ENCODE peak calls at places on chromosomes 16 and 17, in five cellular contexts. H, N, P, Q and S are unnamed samples. For H3K4me1 and H3K27me3, the result is how much of the 10 kb centered on the place peaks cover.

GRCh38 chr17:49015924-49016774 is 19.0 kb downstream of the IGF2BP1 start:
- DNase-seq in H (no peak), N (peak), P (peak), Q (no peak), S (no peak)

GRCh38 chr17:46948544-46948943 is 25.6 kb downstream of the GOSR2 start:
- DNase-seq in H (no peak), N (no peak), P (no peak), Q (no peak), S (no peak)

GRCh38 chr16:30053376-30054015 is 12.1 kb upstream of the ALDOA start:
- DNase-seq in H (no peak), N (no peak), P (no peak), Q (no peak), S (no peak)

GRCh38 chr17:79844869-79845600 is 5.8 kb upstream of the CBX4 start:
- DNase-seq in H (peak), N (no peak), P (peak), Q (peak), S (no peak)

GRCh38 chr17:47873200-47874090 is 22.5 kb upstream of the SP6 start:
- DNase-seq in H (no peak), N (no peak), P (no peak), Q (no peak), S (no peak)

GRCh38 chr17:80946449-80946848 is 45.2 kb upstream of the CHMP6 start:
- DNase-seq in H (no peak), N (no peak), P (no peak), Q (no peak), S (no peak)

GRCh38 chr16:85390511-85391174 is 222.5 kb upstream of the GSE1 start:
- DNase-seq in H (peak), N (peak), P (no peak), Q (peak), S (no peak)

GRCh38 chr16:53680756-53681155 is 22.9 kb downstream of the RPGRIP1L start:
- DNase-seq in H (no peak), N (no peak), P (no peak), Q (no peak), S (no peak)

GRCh38 chr16:48082516-48082915 is 73.3 kb downstream of the ABCC12 start:
- DNase-seq in H (no peak), N (peak), P (no peak), Q (no peak), S (no peak)

GRCh38 chr17:34154916-34155730 is 100.0 kb upstream of the CCL2 start:
- DNase-seq in H (no peak), N (no peak), P (peak), Q (no peak), S (no peak)

GRCh38 chr17:78305801-78306200 is 54.1 kb downstream of the SOCS3 start:
- DNase-seq in H (no peak), N (no peak), P (no peak), Q (no peak), S (no peak)

GRCh38 chr16:68786685-68787418 is 49.8 kb downstream of the CDH1 start:
- DNase-seq in H (no peak), N (peak), P (no peak), Q (peak), S (no peak)

GRCh38 chr17:58084317-58084981 is 1.2 kb downstream of the DYNLL2 start:
- DNase-seq in H (peak), N (peak), P (peak), Q (peak), S (peak)

GRCh38 chr17:60554377-60554788 is 28.3 kb upstream of the APPBP2 start:
- DNase-seq in H (no peak), N (peak), P (no peak), Q (no peak), S (no peak)

GRCh38 chr16:67268136-67268579 is 11.2 kb upstream of the PLEKHG4 start:
- DNase-seq in H (no peak), N (peak), P (peak), Q (peak), S (no peak)

GRCh38 chr17:4357671-4358070 is 8.8 kb downstream of the UBE2G1 start:
- DNase-seq in H (no peak), N (no peak), P (no peak), Q (no peak), S (no peak)

GRCh38 chr16:17452931-17453330 is 17.8 kb downstream of the XYLT1 start:
- DNase-seq in H (no peak), N (no peak), P (no peak), Q (no peak), S (no peak)

GRCh38 chr16:17453365-17454122 is 17.2 kb downstream of the XYLT1 start:
- DNase-seq in H (no peak), N (no peak), P (no peak), Q (no peak), S (no peak)

GRCh38 chr16:17457513-17457912 is 13.2 kb downstream of the XYLT1 start:
- DNase-seq in H (no peak), N (no peak), P (no peak), Q (no peak), S (no peak)

GRCh38 chr16:17451835-17452234 is 18.9 kb downstream of the XYLT1 start:
- DNase-seq in H (no peak), N (no peak), P (no peak), Q (no peak), S (no peak)

DNA sequence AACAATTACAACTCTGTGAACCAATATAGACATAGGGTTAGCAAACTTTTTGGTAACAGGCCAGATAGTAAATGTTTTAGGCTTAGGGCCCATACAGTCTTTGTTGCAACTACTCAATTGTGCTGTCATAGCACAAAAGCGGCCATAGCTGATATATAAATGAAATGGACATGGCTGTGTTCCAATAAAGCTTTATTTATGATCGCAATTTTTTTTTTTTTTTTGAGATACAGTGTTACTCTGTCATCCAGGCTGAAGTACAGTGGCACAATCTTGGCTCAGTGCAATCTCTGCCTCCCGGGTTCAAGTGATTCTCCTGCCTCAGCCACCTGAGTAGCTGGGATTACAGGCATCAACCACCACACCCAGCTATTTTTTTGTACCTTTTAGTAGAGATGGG is 16.4 kb downstream of the XYLT1 start:
- DNase-seq in H (no peak), N (no peak), P (no peak), Q (no peak), S (no peak)
- H3K4me1 ChIP-seq in H (under half), N (under half), P (under half), Q (under half), S (under half)

GRCh38 chr16:89913408-89914387 is 5.0 kb upstream of the MC1R start:
- DNase-seq in H (peak), N (no peak), P (no peak), Q (no peak), S (no peak)

GRCh38 chr16:89918453-89919347 is at the start of gene MC1R:
- DNase-seq in H (peak), N (peak), P (peak), Q (no peak), S (peak)

GRCh38 chr16:89917773-89918452 is 749 bp upstream of the MC1R start:
- DNase-seq in H (peak), N (peak), P (peak), Q (peak), S (peak)

GRCh38 chr16:89912627-89913026 is 6.0 kb upstream of the MC1R start:
- DNase-seq in H (peak), N (no peak), P (no peak), Q (no peak), S (no peak)

GRCh38 chr16:89915303-89916232 is 3.1 kb upstream of the MC1R start:
- DNase-seq in H (peak), N (no peak), P (no peak), Q (no peak), S (no peak)
- H3K27ac ChIP-seq in H (no peak), N (no peak), P (no peak), Q (no peak), S (no peak)

DNA sequence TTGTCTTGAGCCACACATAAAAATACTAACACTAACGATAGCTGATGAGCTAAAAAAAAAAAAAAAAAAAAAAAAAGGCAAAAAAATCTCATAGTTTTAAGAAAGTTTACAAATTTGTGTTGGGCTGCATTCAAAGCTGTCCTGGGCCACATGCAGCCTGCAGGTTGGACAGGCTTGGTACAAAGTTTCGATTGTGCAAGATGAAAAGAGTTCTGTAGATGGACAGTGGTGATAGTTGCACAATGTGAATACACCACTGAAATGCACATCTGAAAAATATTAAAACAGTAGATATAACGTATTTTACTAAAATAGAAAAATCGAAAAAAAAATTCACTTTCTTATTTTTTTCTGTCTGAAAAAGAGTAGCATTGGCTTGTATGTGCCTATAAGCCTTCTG is 42.9 kb downstream of the AMFR start:
- DNase-seq in H (no peak), N (no peak), P (no peak), Q (no peak), S (no peak)
- H3K27me3 ChIP-seq in H (under half), N (under half), P (under half), Q (under half), S (under half)

DNA sequence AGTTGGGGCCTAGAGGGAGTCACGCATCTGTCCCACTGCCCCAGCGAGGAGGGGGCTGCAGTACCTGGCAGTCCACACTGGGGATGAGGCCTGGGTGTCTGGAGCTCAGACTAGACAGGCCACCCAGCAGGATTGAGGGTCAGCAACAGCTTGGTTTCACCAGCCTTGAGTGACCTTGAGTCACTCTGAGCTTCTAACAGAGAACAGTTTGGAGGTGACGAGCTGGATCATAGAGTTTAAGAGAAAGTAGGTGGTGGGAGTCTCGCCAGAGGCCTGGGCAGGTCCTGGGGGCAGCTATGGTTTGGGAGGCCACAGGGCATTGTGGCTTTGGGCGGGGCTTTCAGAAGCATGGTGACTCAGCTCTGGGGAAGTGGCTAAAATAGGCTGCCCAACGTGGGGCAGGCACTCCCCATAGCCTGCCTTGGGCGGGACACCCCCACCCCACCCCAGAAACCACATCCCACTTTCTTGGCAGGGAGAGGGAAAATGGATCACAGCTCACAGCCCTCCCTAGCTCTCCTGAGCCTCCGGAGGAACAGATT is 20.5 kb downstream of the CDC42EP4 start:
- DNase-seq in H (peak), N (peak), P (peak), Q (peak), S (no peak)
- H3K4me1 ChIP-seq in H (half or more), N (under half), P (under half), Q (half or more), S (under half)